ENCODE peak calls at places on chromosomes 4 and X, in eight cellular contexts. D is dorsolateral prefrontal cortex; M is K562; I is breast epithelium; R is uterus; L is right atrium auricular region; N is activated CD8-positive, alpha-beta T cell treated with anti-CD3 and anti-CD28 coated beads for 36 hours; V is type B pancreatic cell. T is an unnamed sample.
A peak's percentile ranks its signal among the peaks of the same experiment; 100 is the strongest.

GRCh38 chr4:184453402-184454160 is 20.8 kb downstream of the IRF2 start:
- DNase-seq in I (no peak), M (no peak), V (no peak), N (peak; percentile 62), L (no peak), D (no peak), R (no peak), T (no peak)

GRCh38 chr4:188779586-188779985 is 640.3 kb downstream of the TRIML1 start:
- DNase-seq in R (no peak), I (no peak), V (no peak), L (no peak), N (no peak), D (no peak), M (no peak), T (no peak)

GRCh38 chr4:11418610-11419009 is 10.1 kb downstream of the HS3ST1 start:
- DNase-seq in V (no peak), N (peak; percentile 45), R (no peak), M (no peak), D (no peak), L (no peak), I (no peak), T (no peak)

GRCh38 chr4:160316036-160316435 is 1213.2 kb downstream of the RAPGEF2 start:
- DNase-seq in V (no peak), N (no peak), L (no peak), M (no peak), D (no peak), R (no peak), I (no peak), T (no peak)

GRCh38 chr4:61678297-61678696 is 478.2 kb downstream of the ADGRL3 start:
- DNase-seq in L (no peak), D (no peak), I (no peak), M (no peak), R (no peak), V (no peak), N (no peak), T (no peak)

GRCh38 chr4:144721994-144722393 is 76.0 kb downstream of the HHIP start:
- DNase-seq in N (no peak), M (no peak), D (no peak), L (no peak), V (no peak), R (no peak), I (no peak), T (no peak)

GRCh38 chr4:151604238-151604637 is 156.6 kb downstream of the GATB start:
- DNase-seq in R (no peak), V (no peak), D (no peak), N (no peak), L (no peak), I (no peak), M (no peak), T (no peak)

GRCh38 chrX:17692709-17693346 is 44.5 kb upstream of the SCML1 start:
- DNase-seq in R (no peak), V (no peak), L (no peak), I (no peak), D (no peak), N (no peak), M (peak; percentile 5), T (no peak)

GRCh38 chr4:74534936-74535335 is 90.0 kb downstream of the AREG start:
- DNase-seq in M (no peak), N (no peak), V (no peak), D (no peak), I (no peak), L (no peak), R (no peak), T (no peak)

GRCh38 chr4:40576651-40577480 is 52.8 kb downstream of the RBM47 start:
- DNase-seq in I (peak; percentile 65), V (no peak), R (peak; percentile 25), L (peak; percentile 88), D (peak; percentile 38), N (peak; percentile 7), M (no peak), T (no peak)

GRCh38 chrX:53440101-53440500 is 5.9 kb upstream of the HSD17B10 start:
- DNase-seq in D (no peak), R (no peak), I (no peak), L (no peak), N (no peak), V (no peak), M (no peak), T (no peak)

GRCh38 chr4:114384629-114385028 is 214.0 kb upstream of the UGT8 start:
- DNase-seq in V (no peak), R (no peak), N (peak; percentile 5), I (no peak), D (no peak), L (no peak), M (no peak), T (no peak)

GRCh38 chr4:40055379-40055872 is 1.2 kb upstream of the N4BP2 start:
- DNase-seq in L (no peak), I (no peak), V (no peak), D (no peak), N (peak; percentile 82), R (no peak), M (no peak), T (no peak)

GRCh38 chr4:8147231-8147970 is 11.2 kb downstream of the ABLIM2 start:
- DNase-seq in N (no peak), R (no peak), V (no peak), D (no peak), I (no peak), M (no peak), L (no peak), T (no peak)

GRCh38 chr4:42397635-42398447 is 553 bp downstream of the SHISA3 start:
- DNase-seq in V (no peak), R (no peak), M (no peak), I (no peak), L (no peak), N (peak; percentile 37), D (no peak), T (peak; percentile 19)

GRCh38 chrX:97011540-97011939 is 127.8 kb downstream of the RPA4 start:
- DNase-seq in D (no peak), I (no peak), V (no peak), R (no peak), N (no peak), M (no peak), L (no peak), T (no peak)

GRCh38 chr4:13322681-13323101 is 161.4 kb downstream of the RAB28 start:
- DNase-seq in D (no peak), N (no peak), V (no peak), L (no peak), R (no peak), I (no peak), M (no peak), T (no peak)

GRCh38 chr4:38226170-38226569 is 266.0 kb downstream of the PTTG2 start:
- DNase-seq in L (no peak), M (no peak), D (no peak), V (no peak), N (no peak), I (no peak), R (no peak), T (no peak)

GRCh38 chrX:13077168-13077567 is 32.7 kb upstream of the FAM9C start:
- DNase-seq in R (no peak), V (no peak), M (no peak), D (no peak), I (no peak), N (peak; percentile 71), L (no peak), T (no peak)

GRCh38 chrX:107596651-107597050 is 31.7 kb upstream of the PRPS1 start:
- DNase-seq in N (no peak), V (no peak), I (no peak), D (no peak), R (no peak), L (no peak), M (no peak), T (no peak)

GRCh38 chr4:151955721-151956340 is 195.0 kb upstream of the GATB start:
- DNase-seq in L (no peak), R (no peak), N (no peak), V (no peak), D (no peak), I (no peak), M (no peak), T (no peak)

GRCh38 chr4:81722229-81722900 is 250.7 kb upstream of the RASGEF1B start:
- DNase-seq in L (no peak), D (no peak), I (no peak), N (no peak), V (no peak), M (no peak), R (no peak), T (no peak)

GRCh38 chrX:41655101-41655500 is 33.7 kb upstream of the GPR34 start:
- DNase-seq in V (no peak), N (no peak), D (no peak), I (no peak), R (no peak), M (no peak), L (no peak), T (no peak)

DNA sequence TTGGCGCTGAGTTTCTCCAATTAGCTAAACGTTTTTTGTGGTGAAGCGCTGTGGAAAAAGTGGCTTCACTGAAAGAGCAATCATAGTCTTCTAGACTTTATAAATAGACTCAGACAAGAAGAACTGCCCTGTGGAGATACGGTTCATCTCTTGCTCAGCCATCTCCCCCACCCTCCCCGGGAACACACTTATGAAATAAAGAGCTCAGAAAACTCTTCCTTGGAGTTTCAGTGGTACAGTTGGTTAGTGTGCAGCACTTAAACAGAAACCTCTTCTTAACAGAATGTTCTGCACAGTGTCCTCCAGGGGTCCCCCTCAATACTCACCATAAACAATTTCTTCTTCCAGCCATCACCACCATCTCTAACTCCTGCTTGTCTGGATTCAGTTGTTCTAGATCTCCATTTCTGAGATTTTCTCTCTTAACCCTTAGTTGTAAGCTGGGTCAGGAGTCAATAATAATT is 313.0 kb downstream of the ARHGAP10 start:
- DNase-seq in L (no peak), D (no peak), R (no peak), M (no peak), N (peak; percentile 23), I (no peak), V (no peak), T (no peak)
- TF ChIP-seq CTCF in L (no peak), D (peak; percentile 16), R (no peak), M (no peak), N (peak; percentile 17), I (no peak), V (peak; percentile 27), T (peak; percentile 17)

GRCh38 chr4:26820346-26820745 is 40.3 kb upstream of the STIM2 start:
- DNase-seq in M (no peak), N (no peak), L (no peak), V (no peak), R (no peak), D (no peak), I (no peak), T (no peak)
- TF ChIP-seq CTCF in M (no peak), N (no peak), L (no peak), V (no peak), R (no peak), D (no peak), I (no peak), T (no peak)

GRCh38 chr4:108512615-108513505 is 107.5 kb upstream of the RPL34 start:
- DNase-seq in L (no peak), R (peak; percentile 26), D (no peak), N (peak; percentile 65), M (peak; percentile 26), I (no peak), V (peak; percentile 68), T (peak; percentile 37)
- TF ChIP-seq CTCF in L (no peak), R (no peak), D (peak; percentile 29), N (peak; percentile 51), M (peak; percentile 58), I (peak; percentile 15), V (peak; percentile 71), T (peak; percentile 63)

DNA sequence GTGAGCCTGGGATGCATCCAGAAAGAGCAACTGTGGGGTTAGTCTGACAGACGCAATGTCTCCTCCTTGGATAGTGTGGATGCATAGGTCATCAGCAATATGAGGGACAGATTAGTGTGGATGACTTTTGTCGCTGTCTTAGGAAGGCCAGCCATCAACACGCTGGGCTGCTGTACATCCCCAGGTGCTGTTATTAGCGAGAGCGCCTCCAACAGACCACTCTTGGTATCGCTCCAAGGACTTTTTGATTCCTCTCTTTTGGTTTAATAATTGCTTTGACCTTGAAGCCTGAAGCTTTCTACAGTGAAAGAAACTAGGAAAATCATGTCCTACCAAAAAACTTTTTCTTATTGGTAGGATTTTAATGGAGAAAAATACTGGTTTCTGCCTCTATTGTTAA is 76.7 kb downstream of the TMEM131L start:
- DNase-seq in L (no peak), N (peak; percentile 48), V (no peak), I (no peak), R (no peak), M (peak; percentile 50), D (no peak), T (no peak)
- TF ChIP-seq CTCF in L (no peak), N (peak; percentile 37), V (peak; percentile 47), I (no peak), R (no peak), M (peak; percentile 64), D (no peak), T (no peak)

T was measured in neural crest cell.